ENCODE peak calls at places on chromosomes 12 and 14, in nine cellular contexts. W is AG08395; J is NCI-H1105; B is LoVo; R is small intestine; Y is GM19239; E is mucosa of descending colon; L is heart right ventricle; M is stimulated activated CD4-positive, alpha-beta T cell treated with anti-CD3 and anti-CD28 coated beads, Interleukin-1b, Interleukin-23, amount 100 ng/mL, for 4 hours. D is an unnamed sample.

GRCh38 chr12:100234591-100235304 is 32.1 kb downstream of the DEPDC4 start:
- DNase-seq in E (peak; percentile 36), M (peak; percentile 2), B (peak; percentile 53), R (peak; percentile 50), W (peak; percentile 55), L (no peak), Y (peak; percentile 8), J (peak; percentile 28), D (no peak)

GRCh38 chr12:120800665-120801064 is 75.0 kb downstream of the ACADS start:
- DNase-seq in J (no peak), B (no peak), M (no peak), R (no peak), E (no peak), Y (no peak), W (no peak), L (no peak), D (no peak)

GRCh38 chr14:74935340-74935640 is 12.2 kb upstream of the RPS6KL1 start:
- DNase-seq in L (no peak), R (no peak), J (no peak), M (no peak), B (no peak), E (no peak), Y (no peak), W (no peak), D (peak; percentile 59)

GRCh38 chr14:65791551-65791981 is 379.0 kb downstream of the FUT8 start:
- DNase-seq in W (peak; percentile 48), B (no peak), Y (no peak), R (no peak), E (no peak), L (no peak), M (no peak), J (no peak), D (no peak)

GRCh38 chr12:15787801-15788200 is 1.4 kb downstream of the EPS8 start:
- DNase-seq in Y (no peak), M (no peak), R (peak; percentile 41), L (no peak), B (no peak), E (no peak), J (no peak), W (no peak), D (no peak)

GRCh38 chr14:104390941-104391901 is 188.3 kb upstream of the C14orf180 start:
- DNase-seq in L (no peak), J (no peak), R (no peak), B (no peak), W (no peak), Y (peak; percentile 3), E (no peak), M (no peak), D (no peak)

GRCh38 chr12:89236748-89237428 is 115.4 kb downstream of the DUSP6 start:
- DNase-seq in M (no peak), L (no peak), E (no peak), Y (no peak), W (no peak), B (peak; percentile 69), R (no peak), J (no peak), D (no peak)

GRCh38 chr12:94165152-94165551 is 16.8 kb downstream of the PLXNC1 start:
- DNase-seq in Y (no peak), W (no peak), L (no peak), J (no peak), M (no peak), E (no peak), R (no peak), B (no peak), D (no peak)

GRCh38 chr12:130087222-130087621 is 75.0 kb upstream of the FZD10 start:
- DNase-seq in R (no peak), M (no peak), Y (no peak), E (no peak), W (no peak), L (no peak), J (no peak), B (no peak), D (no peak)

GRCh38 chr12:41368006-41368405 is 179.9 kb downstream of the PDZRN4 start:
- DNase-seq in E (no peak), Y (no peak), M (no peak), W (no peak), B (no peak), L (no peak), R (no peak), J (no peak), D (no peak)

GRCh38 chr12:20345866-20346265 is 22.5 kb upstream of the PDE3A start:
- DNase-seq in R (no peak), E (no peak), B (no peak), Y (no peak), L (no peak), J (no peak), M (no peak), W (no peak), D (no peak)

GRCh38 chr12:105431537-105431936 is 101.0 kb downstream of the C12orf75 start:
- DNase-seq in M (no peak), Y (no peak), E (no peak), W (no peak), R (no peak), L (no peak), J (no peak), B (no peak), D (no peak)

GRCh38 chr14:87065366-87065765 is 927.6 kb downstream of the GALC start:
- DNase-seq in R (no peak), E (no peak), B (no peak), Y (no peak), L (no peak), M (no peak), W (no peak), J (no peak), D (no peak)

GRCh38 chr14:23557946-23558345 is 1.9 kb downstream of the THTPA start:
- DNase-seq in E (no peak), B (no peak), Y (no peak), W (no peak), R (no peak), L (no peak), J (no peak), M (no peak), D (no peak)

GRCh38 chr12:50509009-50509663 is 4.4 kb downstream of the DIP2B start:
- DNase-seq in Y (no peak), B (no peak), E (no peak), J (no peak), R (peak; percentile 33), M (no peak), W (no peak), L (no peak), D (no peak)

GRCh38 chr14:22319526-22320352 is 269.3 kb downstream of the DAD1 start:
- DNase-seq in B (peak; percentile 57), R (peak; percentile 58), M (peak; percentile 2), L (peak; percentile 59), E (peak; percentile 84), J (peak; percentile 12), Y (peak; percentile 9), W (peak; percentile 38), D (no peak)

GRCh38 chr12:39619316-39619659 is 315 bp downstream of the ABCD2 start:
- DNase-seq in E (no peak), J (peak; percentile 41), Y (no peak), L (no peak), B (no peak), W (no peak), M (no peak), R (no peak), D (no peak)

GRCh38 chr14:105761842-105762241 is 235.5 kb downstream of the TMEM121 start:
- DNase-seq in M (no peak), J (no peak), E (no peak), Y (no peak), L (no peak), R (no peak), B (no peak), W (no peak), D (no peak)

GRCh38 chr14:24595046-24595808 is 14.3 kb downstream of the GZMH start:
- DNase-seq in B (peak; percentile 10), M (no peak), E (no peak), W (no peak), Y (no peak), J (no peak), R (no peak), L (no peak), D (no peak)

GRCh38 chr12:124747426-124748161 is 116.1 kb downstream of the SCARB1 start:
- DNase-seq in E (peak; percentile 56), W (peak; percentile 87), R (peak; percentile 80), Y (no peak), L (no peak), B (peak; percentile 93), M (no peak), J (no peak), D (no peak)

GRCh38 chr14:55071870-55072640 is 20.6 kb downstream of the MAPK1IP1L start:
- DNase-seq in L (peak; percentile 56), J (no peak), E (no peak), W (peak; percentile 83), B (no peak), Y (no peak), M (no peak), R (no peak), D (no peak)

GRCh38 chr14:22536853-22537338 is 52.1 kb downstream of the DAD1 start:
- DNase-seq in B (peak; percentile 87), L (peak; percentile 58), R (peak; percentile 57), M (peak; percentile 81), W (peak; percentile 95), Y (peak; percentile 44), E (peak; percentile 59), J (no peak), D (peak; percentile 87)

GRCh38 chr12:107353312-107353711 is 260.0 kb upstream of the CRY1 start:
- DNase-seq in Y (no peak), E (no peak), B (no peak), L (no peak), J (no peak), R (no peak), M (no peak), W (no peak), D (no peak)

GRCh38 chr12:12836571-12836970 is 23.4 kb downstream of the DDX47 start:
- DNase-seq in W (no peak), E (no peak), B (no peak), Y (no peak), L (no peak), R (peak; percentile 86), J (no peak), M (no peak), D (no peak)

GRCh38 chr14:70416322-70416716 is 571 bp downstream of the SYNJ2BP start:
- DNase-seq in M (no peak), E (peak; percentile 18), R (peak; percentile 28), L (no peak), B (peak; percentile 13), Y (no peak), J (peak; percentile 15), W (peak; percentile 30), D (no peak)

GRCh38 chr12:7162691-7163114 is 26.8 kb upstream of the PEX5 start:
- DNase-seq in J (peak; percentile 93), B (peak; percentile 82), W (no peak), Y (no peak), E (peak; percentile 50), M (peak; percentile 11), L (no peak), R (peak; percentile 57), D (no peak)

GRCh38 chr12:100753837-100754236 is 40.7 kb upstream of the ANO4 start:
- DNase-seq in M (no peak), J (peak; percentile 88), R (no peak), W (no peak), E (no peak), Y (no peak), L (no peak), B (no peak), D (no peak)

GRCh38 chr14:90439874-90440442 is 43.1 kb downstream of the CALM1 start:
- DNase-seq in R (no peak), J (no peak), M (no peak), E (no peak), L (no peak), Y (no peak), W (no peak), B (no peak), D (no peak)

GRCh38 chr12:113273053-113273725 is 51.9 kb downstream of the TPCN1 start:
- DNase-seq in J (no peak), W (peak; percentile 16), L (no peak), B (no peak), E (no peak), R (no peak), M (no peak), Y (no peak), D (peak; percentile 59)

GRCh38 chr14:29745863-29746262 is 181.8 kb downstream of the PRKD1 start:
- DNase-seq in B (no peak), E (no peak), R (no peak), W (no peak), Y (no peak), L (no peak), M (no peak), J (no peak), D (no peak)

GRCh38 chr12:89344043-89344861 is 8.0 kb downstream of the DUSP6 start:
- DNase-seq in M (no peak), W (no peak), L (no peak), Y (no peak), J (no peak), B (no peak), R (no peak), E (no peak), D (no peak)

D was measured in aorta.